ENCODE peak calls at places on chromosomes 4 and X, in ten cellular contexts. One of them, this sample, is unnamed.

GRCh38 chrX:1074172-1074571 is 138.3 kb downstream of the CRLF2 start:
- DNase-seq in cardiac muscle cell: no peak
- DNase-seq in fibroblast of mammary gland: no peak
- DNase-seq in BJ: no peak
- DNase-seq in adrenal gland: no peak
- DNase-seq in Caco-2: no peak
- DNase-seq in HFF-Myc: no peak
- DNase-seq in esophagus squamous epithelium: no peak
- DNase-seq in tibial artery: peak; percentile 6
- DNase-seq in heart left ventricle: no peak
- DNase-seq in this sample: no peak

GRCh38 chrX:13360146-13360545 is 40.3 kb upstream of the ATXN3L start:
- DNase-seq in cardiac muscle cell: no peak
- DNase-seq in fibroblast of mammary gland: no peak
- DNase-seq in BJ: no peak
- DNase-seq in adrenal gland: no peak
- DNase-seq in Caco-2: no peak
- DNase-seq in HFF-Myc: no peak
- DNase-seq in esophagus squamous epithelium: no peak
- DNase-seq in tibial artery: no peak
- DNase-seq in heart left ventricle: no peak
- DNase-seq in this sample: peak; percentile 48

GRCh38 chr4:10715696-10716095 is 31.1 kb upstream of the CLNK start:
- DNase-seq in cardiac muscle cell: no peak
- DNase-seq in fibroblast of mammary gland: peak; percentile 73
- DNase-seq in BJ: no peak
- DNase-seq in adrenal gland: no peak
- DNase-seq in Caco-2: no peak
- DNase-seq in HFF-Myc: peak; percentile 68
- DNase-seq in esophagus squamous epithelium: no peak
- DNase-seq in tibial artery: no peak
- DNase-seq in heart left ventricle: no peak
- DNase-seq in this sample: no peak

GRCh38 chr4:102792361-102792936 is 31.7 kb upstream of the MANBA start:
- DNase-seq in cardiac muscle cell: no peak
- DNase-seq in fibroblast of mammary gland: no peak
- DNase-seq in BJ: no peak
- DNase-seq in adrenal gland: no peak
- DNase-seq in Caco-2: no peak
- DNase-seq in HFF-Myc: no peak
- DNase-seq in esophagus squamous epithelium: no peak
- DNase-seq in tibial artery: no peak
- DNase-seq in heart left ventricle: no peak
- DNase-seq in this sample: no peak

GRCh38 chr4:78954048-78954666 is 14.9 kb upstream of the PAQR3 start:
- DNase-seq in cardiac muscle cell: peak; percentile 68
- DNase-seq in fibroblast of mammary gland: peak; percentile 11
- DNase-seq in BJ: no peak
- DNase-seq in adrenal gland: no peak
- DNase-seq in Caco-2: peak; percentile 37
- DNase-seq in HFF-Myc: no peak
- DNase-seq in esophagus squamous epithelium: no peak
- DNase-seq in tibial artery: no peak
- DNase-seq in heart left ventricle: no peak
- DNase-seq in this sample: no peak

GRCh38 chr4:76214269-76214628 is 625 bp upstream of the SCARB2 start:
- DNase-seq in cardiac muscle cell: no peak
- DNase-seq in fibroblast of mammary gland: no peak
- DNase-seq in BJ: no peak
- DNase-seq in adrenal gland: no peak
- DNase-seq in Caco-2: peak; percentile 43
- DNase-seq in HFF-Myc: no peak
- DNase-seq in esophagus squamous epithelium: no peak
- DNase-seq in tibial artery: no peak
- DNase-seq in heart left ventricle: no peak
- DNase-seq in this sample: no peak

GRCh38 chr4:72631296-72631695 is 62.3 kb upstream of the ADAMTS3 start:
- DNase-seq in cardiac muscle cell: no peak
- DNase-seq in fibroblast of mammary gland: peak; percentile 91
- DNase-seq in BJ: peak; percentile 43
- DNase-seq in adrenal gland: peak; percentile 81
- DNase-seq in Caco-2: no peak
- DNase-seq in HFF-Myc: peak; percentile 30
- DNase-seq in esophagus squamous epithelium: no peak
- DNase-seq in tibial artery: no peak
- DNase-seq in heart left ventricle: no peak
- DNase-seq in this sample: peak; percentile 64

GRCh38 chr4:9703391-9703790 is 78.0 kb upstream of the DRD5 start:
- DNase-seq in cardiac muscle cell: peak; percentile 74
- DNase-seq in fibroblast of mammary gland: peak; percentile 30
- DNase-seq in BJ: no peak
- DNase-seq in adrenal gland: peak; percentile 71
- DNase-seq in Caco-2: peak; percentile 63
- DNase-seq in HFF-Myc: no peak
- DNase-seq in esophagus squamous epithelium: no peak
- DNase-seq in tibial artery: peak; percentile 73
- DNase-seq in heart left ventricle: no peak
- DNase-seq in this sample: no peak

GRCh38 chr4:150581611-150582010 is 340 bp upstream of the MAB21L2 start:
- DNase-seq in cardiac muscle cell: peak; percentile 58
- DNase-seq in fibroblast of mammary gland: no peak
- DNase-seq in BJ: no peak
- DNase-seq in adrenal gland: peak; percentile 85
- DNase-seq in Caco-2: no peak
- DNase-seq in HFF-Myc: no peak
- DNase-seq in esophagus squamous epithelium: no peak
- DNase-seq in tibial artery: no peak
- DNase-seq in heart left ventricle: peak; percentile 35
- DNase-seq in this sample: peak; percentile 76

GRCh38 chr4:150581206-150581605 is 745 bp upstream of the MAB21L2 start:
- DNase-seq in cardiac muscle cell: no peak
- DNase-seq in fibroblast of mammary gland: no peak
- DNase-seq in BJ: no peak
- DNase-seq in adrenal gland: no peak
- DNase-seq in Caco-2: no peak
- DNase-seq in HFF-Myc: no peak
- DNase-seq in esophagus squamous epithelium: no peak
- DNase-seq in tibial artery: no peak
- DNase-seq in heart left ventricle: no peak
- DNase-seq in this sample: no peak

GRCh38 chr4:150582881-150583286 is 933 bp downstream of the MAB21L2 start:
- DNase-seq in cardiac muscle cell: peak; percentile 47
- DNase-seq in fibroblast of mammary gland: no peak
- DNase-seq in BJ: no peak
- DNase-seq in adrenal gland: peak; percentile 60
- DNase-seq in Caco-2: no peak
- DNase-seq in HFF-Myc: no peak
- DNase-seq in esophagus squamous epithelium: no peak
- DNase-seq in tibial artery: no peak
- DNase-seq in heart left ventricle: peak; percentile 33
- DNase-seq in this sample: no peak

GRCh38 chr4:150583287-150584197 is 1.6 kb downstream of the MAB21L2 start:
- DNase-seq in cardiac muscle cell: peak; percentile 63
- DNase-seq in fibroblast of mammary gland: no peak
- DNase-seq in BJ: no peak
- DNase-seq in adrenal gland: peak; percentile 77
- DNase-seq in Caco-2: no peak
- DNase-seq in HFF-Myc: no peak
- DNase-seq in esophagus squamous epithelium: no peak
- DNase-seq in tibial artery: peak; percentile 74
- DNase-seq in heart left ventricle: peak; percentile 67
- DNase-seq in this sample: no peak

GRCh38 chr4:150582101-150582565 is at the start of gene MAB21L2:
- DNase-seq in cardiac muscle cell: peak; percentile 10
- DNase-seq in fibroblast of mammary gland: no peak
- DNase-seq in BJ: no peak
- DNase-seq in adrenal gland: no peak
- DNase-seq in Caco-2: no peak
- DNase-seq in HFF-Myc: no peak
- DNase-seq in esophagus squamous epithelium: no peak
- DNase-seq in tibial artery: no peak
- DNase-seq in heart left ventricle: no peak
- DNase-seq in this sample: no peak
- H3K4me3 ChIP-seq in cardiac muscle cell: peak within 1 kb of the TSS; percentile 5
- H3K4me3 ChIP-seq in fibroblast of mammary gland: no peak within 1 kb of the TSS
- H3K4me3 ChIP-seq in BJ: peak within 1 kb of the TSS; percentile 0
- H3K4me3 ChIP-seq in adrenal gland: no peak within 1 kb of the TSS
- H3K4me3 ChIP-seq in Caco-2: no peak within 1 kb of the TSS
- H3K4me3 ChIP-seq in HFF-Myc: peak within 1 kb of the TSS; percentile 34
- H3K4me3 ChIP-seq in esophagus squamous epithelium: peak within 1 kb of the TSS; percentile 55
- H3K4me3 ChIP-seq in tibial artery: peak within 1 kb of the TSS; percentile 50
- H3K4me3 ChIP-seq in heart left ventricle: peak within 1 kb of the TSS; percentile 59
- H3K4me3 ChIP-seq in this sample: peak within 1 kb of the TSS; percentile 53

DNA sequence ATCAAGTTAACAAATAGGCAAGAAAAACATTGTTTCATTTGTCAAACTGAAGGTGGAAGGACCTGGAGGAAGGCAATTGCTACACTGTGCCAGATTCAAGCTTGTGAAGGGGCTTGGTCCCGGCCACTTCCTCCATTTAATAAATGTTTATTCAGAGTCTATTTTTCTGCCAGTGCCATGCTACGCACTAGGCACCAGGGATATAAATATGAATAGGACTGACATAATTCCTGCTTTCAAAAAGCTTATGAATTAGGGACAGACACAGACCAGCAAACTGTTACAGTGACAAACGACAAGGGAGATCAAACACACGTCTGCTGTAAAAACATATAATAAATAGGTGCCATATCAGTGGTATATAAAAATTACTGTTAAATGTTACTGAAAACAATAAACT is 571 bp downstream of the TLR6 start:
- DNase-seq in cardiac muscle cell: no peak
- DNase-seq in fibroblast of mammary gland: no peak
- DNase-seq in BJ: no peak
- DNase-seq in adrenal gland: no peak
- DNase-seq in Caco-2: no peak
- DNase-seq in HFF-Myc: no peak
- DNase-seq in esophagus squamous epithelium: no peak
- DNase-seq in tibial artery: no peak
- DNase-seq in heart left ventricle: no peak
- DNase-seq in this sample: no peak
- H3K4me3 ChIP-seq in cardiac muscle cell: no peak overlapping the region
- H3K4me3 ChIP-seq in fibroblast of mammary gland: no peak overlapping the region
- H3K4me3 ChIP-seq in BJ: no peak overlapping the region
- H3K4me3 ChIP-seq in adrenal gland: no peak overlapping the region
- H3K4me3 ChIP-seq in Caco-2: no peak overlapping the region
- H3K4me3 ChIP-seq in HFF-Myc: no peak overlapping the region
- H3K4me3 ChIP-seq in esophagus squamous epithelium: peak overlapping the region; percentile 54
- H3K4me3 ChIP-seq in tibial artery: peak overlapping the region; percentile 22
- H3K4me3 ChIP-seq in heart left ventricle: peak overlapping the region; percentile 50
- H3K4me3 ChIP-seq in this sample: no peak overlapping the region

GRCh38 chrX:17737707-17738001 is 361 bp downstream of the SCML1 start:
- DNase-seq in cardiac muscle cell: no peak
- DNase-seq in fibroblast of mammary gland: no peak
- DNase-seq in BJ: no peak
- DNase-seq in adrenal gland: peak; percentile 52
- DNase-seq in Caco-2: no peak
- DNase-seq in HFF-Myc: no peak
- DNase-seq in esophagus squamous epithelium: no peak
- DNase-seq in tibial artery: no peak
- DNase-seq in heart left ventricle: no peak
- DNase-seq in this sample: no peak

GRCh38 chrX:17736856-17737706 is at the start of gene SCML1:
- DNase-seq in cardiac muscle cell: peak; percentile 94
- DNase-seq in fibroblast of mammary gland: peak; percentile 93
- DNase-seq in BJ: peak; percentile 88
- DNase-seq in adrenal gland: peak; percentile 99
- DNase-seq in Caco-2: peak; percentile 93
- DNase-seq in HFF-Myc: peak; percentile 81
- DNase-seq in esophagus squamous epithelium: peak; percentile 72
- DNase-seq in tibial artery: peak; percentile 99
- DNase-seq in heart left ventricle: peak; percentile 96
- DNase-seq in this sample: peak; percentile 89

GRCh38 chrX:17738737-17739535 is 1.6 kb downstream of the SCML1 start:
- DNase-seq in cardiac muscle cell: no peak
- DNase-seq in fibroblast of mammary gland: no peak
- DNase-seq in BJ: no peak
- DNase-seq in adrenal gland: no peak
- DNase-seq in Caco-2: no peak
- DNase-seq in HFF-Myc: no peak
- DNase-seq in esophagus squamous epithelium: no peak
- DNase-seq in tibial artery: no peak
- DNase-seq in heart left ventricle: no peak
- DNase-seq in this sample: no peak

GRCh38 chrX:17736478-17736855 is 826 bp upstream of the SCML1 start:
- DNase-seq in cardiac muscle cell: no peak
- DNase-seq in fibroblast of mammary gland: no peak
- DNase-seq in BJ: no peak
- DNase-seq in adrenal gland: no peak
- DNase-seq in Caco-2: no peak
- DNase-seq in HFF-Myc: no peak
- DNase-seq in esophagus squamous epithelium: no peak
- DNase-seq in tibial artery: no peak
- DNase-seq in heart left ventricle: no peak
- DNase-seq in this sample: no peak

DNA sequence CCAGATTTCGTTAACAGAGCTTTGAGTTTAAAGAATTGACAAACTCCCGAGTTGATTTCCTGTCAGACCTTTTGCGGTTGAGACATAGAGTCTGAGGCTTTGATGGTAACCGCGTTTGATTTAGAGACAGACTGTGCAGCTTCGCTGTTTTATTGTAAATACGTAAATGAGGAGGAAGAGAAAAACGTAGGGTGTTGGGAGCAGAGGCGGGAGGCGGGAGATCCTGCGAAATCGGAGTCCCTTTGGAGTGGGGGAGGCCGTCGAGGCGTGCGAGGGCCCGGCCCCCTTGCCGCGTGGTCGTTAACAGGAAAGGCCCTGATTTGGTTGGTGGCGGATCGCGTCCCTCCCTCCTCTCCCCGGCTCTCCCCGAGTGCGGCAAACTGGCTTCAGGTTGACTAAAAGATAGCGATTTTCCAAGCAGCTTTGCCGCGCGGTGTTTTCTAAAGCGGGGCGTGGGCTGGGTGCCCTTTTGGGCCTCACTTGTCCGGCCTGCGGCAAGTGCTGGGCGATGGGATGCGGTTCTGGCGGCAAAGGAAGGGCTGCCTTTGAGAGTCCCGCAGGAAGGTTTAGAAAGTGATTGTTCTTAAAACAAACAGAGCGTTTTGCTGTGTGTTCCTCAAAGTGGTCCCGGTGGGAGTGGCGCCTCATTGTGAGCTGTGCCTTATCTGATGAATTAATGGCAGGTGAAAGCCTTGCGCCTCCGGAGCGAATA is 865 bp downstream of the SCML1 start:
- DNase-seq in cardiac muscle cell: peak; percentile 19
- DNase-seq in fibroblast of mammary gland: peak; percentile 29
- DNase-seq in BJ: no peak
- DNase-seq in adrenal gland: peak; percentile 71
- DNase-seq in Caco-2: peak; percentile 50
- DNase-seq in HFF-Myc: no peak
- DNase-seq in esophagus squamous epithelium: no peak
- DNase-seq in tibial artery: peak; percentile 77
- DNase-seq in heart left ventricle: peak; percentile 58
- DNase-seq in this sample: no peak
- H3K4me3 ChIP-seq in cardiac muscle cell: peak overlapping the region; percentile 54
- H3K4me3 ChIP-seq in fibroblast of mammary gland: peak overlapping the region; percentile 71
- H3K4me3 ChIP-seq in BJ: peak overlapping the region; percentile 71
- H3K4me3 ChIP-seq in adrenal gland: peak overlapping the region; percentile 5
- H3K4me3 ChIP-seq in Caco-2: peak overlapping the region; percentile 78
- H3K4me3 ChIP-seq in HFF-Myc: peak overlapping the region; percentile 69
- H3K4me3 ChIP-seq in esophagus squamous epithelium: peak overlapping the region; percentile 65
- H3K4me3 ChIP-seq in tibial artery: peak overlapping the region; percentile 74
- H3K4me3 ChIP-seq in heart left ventricle: peak overlapping the region; percentile 75
- H3K4me3 ChIP-seq in this sample: peak overlapping the region; percentile 71

GRCh38 chrX:19375546-19375945 is 31.8 kb downstream of the PDHA1 start:
- DNase-seq in cardiac muscle cell: no peak
- DNase-seq in fibroblast of mammary gland: no peak
- DNase-seq in BJ: no peak
- DNase-seq in adrenal gland: no peak
- DNase-seq in Caco-2: no peak
- DNase-seq in HFF-Myc: no peak
- DNase-seq in esophagus squamous epithelium: no peak
- DNase-seq in tibial artery: no peak
- DNase-seq in heart left ventricle: no peak
- DNase-seq in this sample: no peak

GRCh38 chrX:19377799-19378198 is 34.1 kb downstream of the PDHA1 start:
- DNase-seq in cardiac muscle cell: no peak
- DNase-seq in fibroblast of mammary gland: no peak
- DNase-seq in BJ: no peak
- DNase-seq in adrenal gland: no peak
- DNase-seq in Caco-2: no peak
- DNase-seq in HFF-Myc: no peak
- DNase-seq in esophagus squamous epithelium: no peak
- DNase-seq in tibial artery: no peak
- DNase-seq in heart left ventricle: no peak
- DNase-seq in this sample: no peak

GRCh38 chrX:19372170-19373033 is 28.7 kb downstream of the PDHA1 start:
- DNase-seq in cardiac muscle cell: peak; percentile 59
- DNase-seq in fibroblast of mammary gland: peak; percentile 64
- DNase-seq in BJ: peak; percentile 9
- DNase-seq in adrenal gland: peak; percentile 87
- DNase-seq in Caco-2: peak; percentile 72
- DNase-seq in HFF-Myc: peak; percentile 21
- DNase-seq in esophagus squamous epithelium: no peak
- DNase-seq in tibial artery: peak; percentile 70
- DNase-seq in heart left ventricle: peak; percentile 66
- DNase-seq in this sample: peak; percentile 25

DNA sequence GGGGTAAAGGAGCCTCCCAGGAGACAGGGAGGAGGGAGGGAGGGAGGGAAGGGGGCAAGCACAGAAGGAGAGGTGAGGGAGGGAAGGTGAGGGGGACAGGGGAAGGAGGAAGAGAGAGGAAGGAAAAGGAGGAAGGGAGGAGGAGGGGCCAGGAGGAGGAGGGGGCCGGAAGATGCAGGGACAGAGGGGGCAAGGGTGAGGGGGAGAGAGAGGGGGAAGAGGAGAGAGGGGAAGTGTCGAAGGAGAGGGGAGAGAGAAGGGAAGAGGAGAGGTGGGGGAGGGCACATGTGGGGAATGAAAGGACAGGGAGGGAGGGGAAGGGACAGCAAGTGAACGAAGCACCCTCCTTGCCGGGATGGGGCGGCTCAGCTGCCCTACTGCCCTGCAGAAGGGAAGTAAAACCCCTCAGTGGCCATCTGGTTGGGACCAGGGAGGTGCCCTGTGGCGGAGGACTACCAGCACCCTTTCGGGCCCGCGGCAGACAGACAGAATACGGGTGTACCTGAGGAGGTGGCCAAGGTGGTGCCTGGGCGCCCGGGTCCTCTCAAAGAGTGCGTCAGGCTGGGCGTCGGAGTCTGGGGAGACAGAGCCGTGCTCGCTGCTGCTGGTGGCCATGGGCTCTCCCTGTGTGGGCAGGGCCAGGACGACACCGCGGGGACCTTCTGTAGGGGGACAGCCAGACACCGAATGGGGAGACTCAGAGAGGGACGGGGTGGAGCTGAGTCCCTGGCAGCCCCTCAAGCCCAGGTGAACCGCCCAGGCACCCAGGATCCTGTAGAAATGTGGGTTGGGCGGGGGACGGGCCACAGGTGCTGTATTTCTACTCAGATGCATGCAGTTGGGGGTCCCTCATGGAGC is 29.5 kb downstream of the PDHA1 start:
- DNase-seq in cardiac muscle cell: no peak
- DNase-seq in fibroblast of mammary gland: no peak
- DNase-seq in BJ: no peak
- DNase-seq in adrenal gland: no peak
- DNase-seq in Caco-2: no peak
- DNase-seq in HFF-Myc: no peak
- DNase-seq in esophagus squamous epithelium: no peak
- DNase-seq in tibial artery: no peak
- DNase-seq in heart left ventricle: no peak
- DNase-seq in this sample: no peak
- H3K4me3 ChIP-seq in cardiac muscle cell: no peak overlapping the region
- H3K4me3 ChIP-seq in fibroblast of mammary gland: no peak overlapping the region
- H3K4me3 ChIP-seq in BJ: no peak overlapping the region
- H3K4me3 ChIP-seq in adrenal gland: no peak overlapping the region
- H3K4me3 ChIP-seq in Caco-2: no peak overlapping the region
- H3K4me3 ChIP-seq in HFF-Myc: no peak overlapping the region
- H3K4me3 ChIP-seq in esophagus squamous epithelium: peak overlapping the region; percentile 61
- H3K4me3 ChIP-seq in tibial artery: peak overlapping the region; percentile 50
- H3K4me3 ChIP-seq in heart left ventricle: peak overlapping the region; percentile 58
- H3K4me3 ChIP-seq in this sample: peak overlapping the region; percentile 46